ENCODE peak calls at places on chromosomes 3 and 15, in five cellular contexts. Q is A549, G is adrenal gland, M is HCT116, Z is uterus. N is an unnamed sample. For H3K4me1, the result is how much of the 10 kb centered on the place peaks cover.

GRCh38 chr15:75786564-75786925 is 56.7 kb upstream of the UBE2Q2 start:
- DNase-seq in Q (no peak), G (peak), M (no peak), Z (no peak), N (no peak)

GRCh38 chr15:26295331-26295730 is 432.2 kb upstream of the ATP10A start:
- DNase-seq in G (no peak), Z (no peak), M (no peak), Q (no peak), N (no peak)

GRCh38 chr3:72996121-72996472 is 514 bp upstream of the PPP4R2 start:
- DNase-seq in Q (no peak), M (no peak), Z (no peak), G (peak), N (peak)

GRCh38 chr3:117853923-117854322 is 1144.3 kb downstream of the TUSC7 start:
- DNase-seq in Z (no peak), M (no peak), Q (peak), G (peak), N (no peak)

GRCh38 chr15:49255966-49256759 is 86.1 kb downstream of the GALK2 start:
- DNase-seq in M (no peak), Z (no peak), G (no peak), Q (no peak), N (no peak)

GRCh38 chr3:143222505-143222904 is 102.9 kb downstream of the CHST2 start:
- DNase-seq in Z (no peak), G (no peak), Q (no peak), M (no peak), N (no peak)

GRCh38 chr15:75761446-75762356 is 49.1 kb upstream of the CSPG4 start:
- DNase-seq in Z (no peak), Q (no peak), M (no peak), G (no peak), N (peak)

GRCh38 chr3:62057339-62058047 is 315.9 kb downstream of the FEZF2 start:
- DNase-seq in M (no peak), G (no peak), Q (no peak), Z (no peak), N (no peak)

GRCh38 chr3:120142236-120142635 is 48.0 kb upstream of the GSK3B start:
- DNase-seq in Z (no peak), M (no peak), Q (no peak), G (no peak), N (no peak)

GRCh38 chr3:74033366-74033765 is 408.6 kb upstream of the PDZRN3 start:
- DNase-seq in Z (no peak), Q (no peak), M (no peak), G (no peak), N (no peak)
- TF ChIP-seq POLR2A in Z (no peak), Q (no peak), M (no peak), G (no peak), N (no peak)

GRCh38 chr3:172323894-172324590 is 124.2 kb downstream of the GHSR start:
- DNase-seq in Z (no peak), M (no peak), Q (peak), G (no peak), N (no peak)
- H3K4me1 ChIP-seq in Z (under half), M (under half), Q (under half), G (under half), N (under half)

DNA sequence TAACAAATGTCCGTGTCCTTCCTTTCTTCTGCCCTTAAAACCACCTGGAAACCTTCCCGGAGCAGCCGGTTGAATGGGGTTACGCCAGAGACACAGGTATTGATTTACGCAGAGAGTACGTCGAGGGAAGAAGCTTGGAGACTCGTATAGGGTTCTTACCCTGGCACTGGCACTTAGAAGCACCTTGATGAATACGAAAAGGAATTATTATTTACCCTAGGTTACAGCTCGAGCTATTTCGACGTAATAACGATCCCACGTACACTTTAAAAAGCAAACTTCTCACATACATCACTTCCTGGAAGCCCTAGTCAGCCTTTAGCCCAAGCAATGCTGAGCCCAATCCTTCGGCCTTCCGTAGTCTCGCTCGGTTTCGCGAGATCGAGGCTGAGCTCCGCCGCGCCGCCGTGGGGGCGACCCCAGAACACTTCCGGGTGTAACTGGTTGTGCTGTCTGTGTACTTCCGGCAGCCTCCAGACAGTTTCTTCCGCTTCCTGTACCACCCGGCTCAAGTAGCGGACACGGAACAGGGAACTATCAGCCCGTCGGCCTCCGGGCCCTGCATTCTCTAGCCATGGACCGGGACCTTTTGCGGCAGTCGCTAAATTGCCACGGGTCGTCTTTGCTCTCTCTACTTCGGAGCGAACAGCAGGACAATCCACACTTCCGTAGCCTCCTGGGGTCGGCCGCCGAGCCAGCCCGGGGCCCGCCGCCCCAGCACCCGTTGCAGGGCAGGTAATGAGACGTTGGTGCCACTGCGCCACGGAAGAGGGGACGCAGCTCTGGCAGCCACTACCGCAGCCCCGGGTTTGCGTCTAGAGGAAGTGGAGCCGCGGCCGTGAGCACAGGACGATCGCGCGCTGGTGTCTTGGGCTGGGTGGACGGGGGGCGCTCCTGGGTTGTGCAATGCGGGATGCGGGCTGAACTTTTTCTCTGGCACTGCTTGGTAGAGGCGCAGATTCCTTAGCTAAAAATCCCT is at the start of gene TTC14:
- DNase-seq in Q (peak), Z (peak), G (peak), M (peak), N (peak)
- TF ChIP-seq POLR2A in Q (peak), Z (peak), G (peak), M (peak), N (no peak)

GRCh38 chr15:45340429-45340828 is 37.9 kb downstream of the GATM start:
- DNase-seq in M (no peak), G (no peak), Z (no peak), Q (no peak), N (no peak)
- H3K4me1 ChIP-seq in M (under half), G (under half), Z (under half), Q (under half), N (under half)

GRCh38 chr3:98536456-98537017 is 4.8 kb downstream of the GPR15 start:
- DNase-seq in M (no peak), Q (no peak), Z (no peak), G (no peak), N (no peak)

GRCh38 chr3:98541695-98542094 is 9.9 kb downstream of the GPR15 start:
- DNase-seq in Z (no peak), G (no peak), Q (no peak), M (no peak), N (no peak)

GRCh38 chr3:98542623-98543022 is 10.8 kb downstream of the GPR15 start:
- DNase-seq in G (no peak), Q (no peak), Z (no peak), M (no peak), N (no peak)

GRCh38 chr3:98545940-98546339 is 14.2 kb downstream of the GPR15 start:
- DNase-seq in M (no peak), G (no peak), Q (no peak), Z (no peak), N (no peak)

DNA sequence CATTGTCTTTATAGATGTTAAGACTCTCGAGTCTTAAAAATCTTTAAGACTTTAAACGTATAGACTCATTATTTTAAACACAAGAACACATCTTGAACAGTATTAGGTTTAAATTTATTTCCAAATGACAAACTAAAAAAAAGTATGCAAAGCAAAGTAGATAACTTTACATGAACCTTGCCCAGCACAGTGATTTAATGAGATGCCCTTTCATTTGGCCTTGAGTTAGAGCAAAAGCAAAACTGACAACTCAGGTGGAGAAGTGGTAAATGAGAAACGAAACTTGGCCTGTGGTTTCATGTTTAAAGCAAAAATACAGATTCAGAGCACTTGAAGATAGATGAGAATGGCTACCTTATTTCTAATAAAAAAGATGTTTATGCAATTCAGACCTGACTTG is 8.6 kb downstream of the GPR15 start:
- DNase-seq in Z (no peak), M (no peak), G (no peak), Q (no peak), N (no peak)
- TF ChIP-seq POLR2A in Z (no peak), M (no peak), G (no peak), Q (no peak), N (no peak)

GRCh38 chr15:41923424-41923999 is 29.7 kb upstream of the SPTBN5 start:
- DNase-seq in M (no peak), G (no peak), Z (no peak), Q (no peak), N (no peak)
- H3K4me1 ChIP-seq in M (under half), G (under half), Z (under half), Q (half or more), N (under half)

GRCh38 chr3:48465531-48466378 is 19.2 kb downstream of the ATRIP start:
- DNase-seq in M (peak), Z (peak), Q (peak), G (peak), N (peak)
- TF ChIP-seq POLR2A in M (no peak), Z (peak), Q (peak), G (peak), N (peak)

DNA sequence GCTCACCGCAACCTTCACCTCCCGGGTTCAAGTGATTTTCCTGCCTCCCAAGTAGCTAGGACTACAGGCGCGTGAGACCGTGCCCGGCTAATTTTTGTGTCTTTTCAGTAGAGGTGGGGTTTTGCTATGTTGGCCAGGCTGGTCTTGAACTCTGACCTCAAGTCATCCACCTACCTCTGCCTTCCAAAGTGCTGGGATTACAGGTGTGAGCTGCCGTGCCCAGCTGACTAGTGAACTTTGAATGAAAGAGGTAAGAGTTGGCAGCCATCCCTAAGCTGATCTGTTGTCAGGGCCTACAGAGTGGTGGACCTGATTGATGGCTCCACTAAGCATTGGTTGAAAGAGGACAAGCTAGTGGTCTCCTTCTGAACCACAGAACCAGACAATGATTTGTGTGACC is 15.3 kb downstream of the PXK start:
- DNase-seq in M (no peak), G (no peak), Q (no peak), Z (no peak), N (no peak)
- H3K4me1 ChIP-seq in M (under half), G (under half), Q (under half), Z (under half), N (half or more)

GRCh38 chr15:29844290-29844903 is 22.1 kb upstream of the TJP1 start:
- DNase-seq in G (no peak), Z (no peak), M (peak), Q (no peak), N (no peak)
- TF ChIP-seq POLR2A in G (no peak), Z (no peak), M (no peak), Q (no peak), N (no peak)

GRCh38 chr3:39384665-39385000 is 1.5 kb downstream of the SLC25A38 start:
- DNase-seq in M (no peak), G (no peak), Z (no peak), Q (no peak), N (no peak)
- H3K4me1 ChIP-seq in M (under half), G (under half), Z (under half), Q (under half), N (under half)